ENCODE peak calls at places on chromosomes 5 and 9, in six cellular contexts. S, E, H, V, C and X are unnamed samples.

GRCh38 chr9:85451680-85452079 is 290.1 kb downstream of the AGTPBP1 start:
- DNase-seq in S (no peak), E (no peak), H (no peak), V (no peak), C (no peak), X (no peak)

GRCh38 chr5:179217356-179217755 is 127.9 kb downstream of the ADAMTS2 start:
- DNase-seq in S (no peak), E (no peak), H (peak; percentile 27), V (no peak), C (no peak), X (no peak)

GRCh38 chr5:62720036-62720441 is 141.4 kb downstream of the LRRC70 start:
- DNase-seq in S (peak; percentile 31), E (peak; percentile 77), H (peak; percentile 55), V (peak; percentile 69), C (peak; percentile 58), X (peak; percentile 24)

GRCh38 chr5:176818391-176819098 is 8.2 kb downstream of the UNC5A start:
- DNase-seq in S (peak; percentile 40), E (no peak), H (no peak), V (no peak), C (no peak), X (no peak)

GRCh38 chr5:41748631-41749030 is 121.6 kb downstream of the OXCT1 start:
- DNase-seq in S (peak; percentile 41), E (no peak), H (peak; percentile 14), V (peak; percentile 27), C (no peak), X (no peak)

GRCh38 chr5:6705959-6706358 is 7.3 kb upstream of the TENT4A start:
- DNase-seq in S (no peak), E (no peak), H (no peak), V (no peak), C (no peak), X (no peak)

GRCh38 chr9:120733190-120733589 is 18.9 kb upstream of the MEGF9 start:
- DNase-seq in S (no peak), E (no peak), H (peak; percentile 80), V (no peak), C (peak; percentile 74), X (no peak)

GRCh38 chr5:124868661-124869060 is 122.2 kb upstream of the ZNF608 start:
- DNase-seq in S (no peak), E (no peak), H (no peak), V (no peak), C (no peak), X (no peak)

GRCh38 chr5:144368556-144368955 is 197.9 kb downstream of the KCTD16 start:
- DNase-seq in S (no peak), E (no peak), H (peak; percentile 39), V (no peak), C (no peak), X (no peak)

GRCh38 chr5:173232499-173233346 is 2.3 kb downstream of the NKX2-5 start:
- DNase-seq in S (no peak), E (peak; percentile 57), H (peak; percentile 27), V (peak; percentile 73), C (no peak), X (no peak)

GRCh38 chr5:5419291-5420210 is 2.9 kb upstream of the ICE1 start:
- DNase-seq in S (peak; percentile 48), E (peak; percentile 79), H (peak; percentile 92), V (peak; percentile 68), C (peak; percentile 59), X (peak; percentile 27)

GRCh38 chr9:8648271-8648670 is 848.7 kb upstream of the DMAC1 start:
- DNase-seq in S (no peak), E (no peak), H (no peak), V (no peak), C (no peak), X (no peak)
- TF ChIP-seq EZH2phosphoT487 in S (no peak), E (no peak), H (no peak), V (no peak), C (no peak), X (no peak)

GRCh38 chr5:96565843-96566242 is 96.3 kb upstream of the CAST start:
- DNase-seq in S (no peak), E (peak; percentile 51), H (peak; percentile 97), V (peak; percentile 47), C (no peak), X (no peak)

GRCh38 chr5:96569332-96569731 is 92.8 kb upstream of the CAST start:
- DNase-seq in S (no peak), E (no peak), H (no peak), V (no peak), C (no peak), X (no peak)

GRCh38 chr5:96563816-96564215 is 98.4 kb upstream of the CAST start:
- DNase-seq in S (no peak), E (no peak), H (no peak), V (no peak), C (no peak), X (no peak)

GRCh38 chr5:96567188-96567587 is 95.0 kb upstream of the CAST start:
- DNase-seq in S (no peak), E (no peak), H (peak; percentile 84), V (no peak), C (no peak), X (no peak)

DNA sequence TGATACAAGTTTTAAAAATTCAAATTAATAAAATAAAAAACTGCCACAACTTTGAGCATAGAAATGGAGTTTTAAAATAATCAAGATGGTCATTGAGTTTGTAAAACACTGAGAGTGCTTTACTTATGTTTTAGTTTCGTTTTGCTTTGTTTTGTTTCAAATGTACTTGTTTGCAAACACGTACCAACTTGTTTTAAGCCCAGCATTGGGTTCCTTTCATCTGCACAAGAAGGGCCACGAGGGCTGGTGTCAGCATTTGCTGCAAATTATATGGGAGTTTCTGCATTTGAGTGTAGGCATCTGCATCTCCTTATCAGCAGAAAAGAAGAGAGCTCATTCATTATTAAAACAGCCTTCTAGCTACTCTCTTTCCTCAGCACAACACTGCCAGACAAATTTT is 95.4 kb upstream of the CAST start:
- DNase-seq in S (no peak), E (no peak), H (no peak), V (no peak), C (no peak), X (no peak)
- H3K4me2 ChIP-seq in S (no peak overlapping the region), E (no peak overlapping the region), H (peak overlapping the region; percentile 55), V (no peak overlapping the region), C (no peak overlapping the region), X (peak overlapping the region; percentile 30)

DNA sequence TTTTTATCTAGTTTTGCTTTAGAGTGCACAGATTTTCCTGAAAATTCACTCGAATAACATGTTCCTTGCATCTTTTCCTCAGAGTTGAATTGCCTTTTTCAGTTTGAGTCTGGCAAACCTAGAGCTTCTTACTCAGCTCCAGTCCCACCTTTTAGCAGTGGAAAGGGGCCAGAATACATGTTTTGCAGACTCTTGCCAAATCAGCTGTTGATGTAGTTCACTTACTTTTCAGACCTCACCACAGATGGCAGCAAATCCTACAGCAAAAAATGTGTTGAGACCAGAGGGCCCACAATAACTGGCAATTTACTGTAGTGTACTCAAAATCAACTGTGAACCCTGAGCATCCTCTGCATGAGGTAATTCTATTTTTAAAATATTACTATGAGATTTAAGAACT is 545.2 kb upstream of the ACO1 start:
- DNase-seq in S (no peak), E (peak; percentile 38), H (no peak), V (peak; percentile 21), C (peak; percentile 34), X (no peak)
- TF ChIP-seq EZH2phosphoT487 in S (no peak), E (no peak), H (no peak), V (no peak), C (no peak), X (no peak)

GRCh38 chr9:89773170-89773569 is 168.4 kb downstream of the GADD45G start:
- DNase-seq in S (no peak), E (no peak), H (no peak), V (no peak), C (no peak), X (no peak)
- H3K4me2 ChIP-seq in S (no peak overlapping the region), E (no peak overlapping the region), H (no peak overlapping the region), V (no peak overlapping the region), C (no peak overlapping the region), X (no peak overlapping the region)

GRCh38 chr9:131470581-131470991 is 32.1 kb upstream of the POMT1 start:
- DNase-seq in S (no peak), E (no peak), H (no peak), V (no peak), C (no peak), X (no peak)

GRCh38 chr9:131474711-131475110 is 28.0 kb upstream of the POMT1 start:
- DNase-seq in S (no peak), E (no peak), H (no peak), V (no peak), C (no peak), X (no peak)

GRCh38 chr9:131475111-131475955 is 27.4 kb upstream of the POMT1 start:
- DNase-seq in S (no peak), E (no peak), H (no peak), V (no peak), C (no peak), X (no peak)

GRCh38 chr9:131473891-131474290 is 28.8 kb upstream of the POMT1 start:
- DNase-seq in S (no peak), E (no peak), H (no peak), V (no peak), C (no peak), X (no peak)

DNA sequence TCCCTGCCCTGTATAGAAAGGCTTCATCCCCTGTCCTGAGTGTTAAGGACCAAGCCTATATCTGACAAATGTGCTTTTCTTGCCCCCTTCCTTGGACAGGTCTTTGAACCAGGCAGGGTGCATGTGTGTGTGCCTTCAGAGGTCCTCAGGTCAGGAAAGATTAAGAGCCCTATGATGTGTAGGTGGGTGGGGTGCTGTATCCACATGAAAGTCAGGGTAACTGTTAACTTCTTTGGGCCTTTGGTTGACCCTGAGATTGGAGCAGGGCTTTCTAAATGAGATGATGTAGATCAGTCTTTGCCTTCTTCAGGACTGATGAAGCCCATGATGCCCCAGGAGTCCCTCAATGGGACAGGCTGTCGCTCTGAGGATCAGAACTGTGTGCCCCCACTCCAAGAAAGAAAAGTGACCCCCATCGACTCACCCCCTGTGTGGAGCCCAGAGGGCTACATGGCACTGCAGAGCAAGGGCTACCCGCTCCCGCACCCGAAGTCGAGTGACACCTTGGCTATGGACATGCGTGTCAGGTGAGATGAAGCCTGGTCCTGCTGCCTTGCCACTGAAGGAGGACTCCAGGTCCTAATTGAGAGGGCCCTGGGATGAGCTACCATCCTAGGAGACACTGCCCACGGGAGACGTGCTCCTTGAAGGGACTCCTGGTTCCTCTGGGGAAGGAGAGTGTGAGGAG is 29.4 kb upstream of the POMT1 start:
- DNase-seq in S (no peak), E (no peak), H (no peak), V (no peak), C (no peak), X (no peak)
- TF ChIP-seq EZH2phosphoT487 in S (no peak), E (no peak), H (no peak), V (no peak), C (no peak), X (no peak)

DNA sequence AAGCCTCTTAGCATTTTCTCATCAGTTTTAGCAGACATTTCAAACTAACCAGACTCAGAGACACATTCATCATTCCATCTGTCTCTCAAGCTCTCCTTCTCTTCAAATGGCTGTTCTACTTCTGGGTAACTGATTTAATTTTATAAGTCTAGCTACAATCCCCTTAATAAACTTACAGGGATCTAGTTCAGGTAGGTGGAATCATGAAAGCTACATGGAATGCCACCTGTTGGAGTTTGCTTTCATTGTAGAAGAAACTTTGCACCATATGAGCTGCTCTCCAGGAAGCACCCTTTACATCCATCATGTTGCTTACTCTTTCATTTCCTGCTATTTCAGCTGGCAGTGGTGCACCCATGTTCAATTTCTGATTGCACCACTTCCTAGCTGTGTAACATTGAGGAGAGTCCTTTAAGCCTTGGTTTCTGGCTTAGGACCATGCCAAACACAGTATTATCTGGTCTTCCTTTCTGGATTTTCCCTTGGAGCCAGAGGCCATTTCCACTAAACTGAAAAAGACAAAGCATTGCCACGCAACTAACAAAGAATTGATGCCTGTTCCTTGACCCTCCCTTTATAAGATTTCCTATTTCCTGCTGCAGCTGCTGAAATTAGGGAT is 123.3 kb upstream of the SLC12A2 start:
- DNase-seq in S (no peak), E (no peak), H (no peak), V (no peak), C (no peak), X (no peak)
- H3K4me2 ChIP-seq in S (no peak overlapping the region), E (no peak overlapping the region), H (no peak overlapping the region), V (no peak overlapping the region), C (peak overlapping the region; percentile 36), X (no peak overlapping the region)